ENCODE peak calls at places on chromosomes 6 and 20, in nine cellular contexts. C, V, E, A, P, L, W, M and R are unnamed samples.

GRCh38 chr6:5671604-5672559 is 334.8 kb downstream of the NRN1 start:
- DNase-seq in M (no peak), L (no peak), W (no peak), P (no peak), E (peak; percentile 25), A (peak; percentile 58), C (no peak), V (no peak), R (no peak)

GRCh38 chr6:143061597-143062385 is 1.1 kb downstream of the AIG1 start:
- DNase-seq in P (no peak), C (no peak), W (no peak), V (no peak), E (no peak), A (no peak), M (no peak), L (no peak), R (no peak)

GRCh38 chr6:107716688-107717089 is 107.4 kb downstream of the SCML4 start:
- DNase-seq in M (no peak), L (no peak), V (peak; percentile 92), C (no peak), P (peak; percentile 53), A (no peak), E (peak; percentile 38), W (peak; percentile 46), R (no peak)

GRCh38 chr20:36572701-36573102 is 695 bp upstream of the TGIF2 start:
- DNase-seq in V (no peak), C (no peak), L (no peak), W (peak; percentile 31), E (no peak), M (peak; percentile 33), A (no peak), P (peak; percentile 39), R (no peak)

GRCh38 chr6:43307451-43308100 is 1.1 kb downstream of the CRIP3 start:
- DNase-seq in W (no peak), P (no peak), A (no peak), C (no peak), L (no peak), E (no peak), M (no peak), V (no peak), R (no peak)

GRCh38 chr20:53839423-53840176 is 230.8 kb downstream of the BCAS1 start:
- DNase-seq in M (peak; percentile 68), W (peak; percentile 81), C (no peak), P (peak; percentile 58), A (no peak), V (peak; percentile 82), E (no peak), L (no peak), R (no peak)

GRCh38 chr20:50379991-50380696 is 130.0 kb upstream of the PTPN1 start:
- DNase-seq in V (no peak), L (no peak), E (no peak), M (no peak), A (no peak), C (no peak), W (no peak), P (no peak), R (no peak)

GRCh38 chr20:9415426-9415825 is 99.0 kb upstream of the LAMP5 start:
- DNase-seq in E (no peak), P (no peak), V (no peak), W (no peak), A (no peak), M (no peak), C (no peak), L (no peak), R (no peak)

GRCh38 chr6:89483111-89483720 is 50.3 kb downstream of the ANKRD6 start:
- DNase-seq in C (no peak), A (no peak), E (no peak), W (no peak), P (no peak), L (no peak), V (no peak), M (no peak), R (no peak)

GRCh38 chr20:25254986-25255680 is 7.2 kb downstream of the PYGB start:
- DNase-seq in A (no peak), W (peak; percentile 76), E (no peak), L (no peak), P (no peak), C (no peak), M (peak; percentile 74), V (no peak), R (no peak)

GRCh38 chr6:57262491-57262890 is 40.4 kb upstream of the RAB23 start:
- DNase-seq in C (no peak), E (peak; percentile 81), L (peak; percentile 20), W (peak; percentile 53), V (no peak), P (no peak), A (peak; percentile 65), M (peak; percentile 52), R (no peak)

GRCh38 chr20:23656372-23656771 is 18.6 kb upstream of the CST3 start:
- DNase-seq in P (no peak), M (no peak), W (no peak), V (no peak), C (no peak), A (no peak), L (no peak), E (no peak), R (no peak)

GRCh38 chr6:15389079-15389758 is 143.3 kb downstream of the JARID2 start:
- DNase-seq in A (no peak), V (no peak), W (no peak), E (no peak), M (no peak), L (no peak), P (no peak), C (no peak), R (no peak)

GRCh38 chr6:148144917-148145521 is 197.6 kb upstream of the SASH1 start:
- DNase-seq in V (peak; percentile 63), E (peak; percentile 72), W (peak; percentile 72), C (peak; percentile 64), P (peak; percentile 29), A (peak; percentile 42), M (peak; percentile 84), L (peak; percentile 63), R (peak; percentile 4)

GRCh38 chr6:123838612-123839279 is 35.1 kb downstream of the NKAIN2 start:
- DNase-seq in E (no peak), C (peak; percentile 68), V (no peak), P (no peak), M (no peak), A (no peak), W (no peak), L (no peak), R (no peak)

GRCh38 chr6:125558907-125559306 is 190.5 kb upstream of the HEY2 start:
- DNase-seq in A (no peak), W (no peak), C (no peak), E (no peak), V (no peak), P (no peak), M (no peak), L (no peak), R (no peak)

GRCh38 chr6:168216741-168217140 is 102.8 kb downstream of the DACT2 start:
- DNase-seq in M (no peak), W (no peak), E (no peak), P (no peak), C (no peak), A (no peak), V (no peak), L (no peak), R (no peak)

GRCh38 chr20:9179193-9179802 is 110.4 kb downstream of the PLCB4 start:
- DNase-seq in L (no peak), P (no peak), W (no peak), C (no peak), E (peak; percentile 68), V (no peak), M (no peak), A (no peak), R (no peak)

GRCh38 chr6:108453601-108454157 is 107.0 kb upstream of the FOXO3 start:
- DNase-seq in V (peak; percentile 53), A (no peak), L (no peak), E (peak; percentile 95), P (no peak), M (no peak), W (no peak), C (no peak), R (peak; percentile 47)

GRCh38 chr20:3748073-3748472 is 15.6 kb downstream of the HSPA12B start:
- DNase-seq in V (no peak), C (no peak), E (no peak), A (no peak), L (no peak), P (no peak), W (no peak), M (no peak), R (no peak)